ENCODE peak calls at places on chromosomes 11 and 22, in eight cellular contexts. N is thyroid gland, X is heart left ventricle, W is tibial nerve, M is A549, R is Peyer's patch, F is body of pancreas, V is upper lobe of left lung. A is an unnamed sample.

GRCh38 chr11:1669546-1670218 is 27.3 kb upstream of the KRTAP5-6 start:
- DNase-seq in R (no peak), M (no peak), N (no peak), W (no peak), X (no peak), V (no peak), F (no peak), A (no peak)

GRCh38 chr11:64268687-64269379 is 15.6 kb downstream of the BAD start:
- DNase-seq in W (peak), X (peak), M (peak), F (peak), N (peak), R (peak), V (no peak), A (peak)

GRCh38 chr11:76048763-76049162 is 157.5 kb downstream of the WNT11 start:
- DNase-seq in N (no peak), R (peak), V (no peak), W (no peak), M (peak), X (no peak), F (peak), A (no peak)

GRCh38 chr11:35321111-35321510 is 98.2 kb downstream of the SLC1A2 start:
- DNase-seq in W (no peak), M (no peak), N (no peak), V (no peak), F (no peak), R (no peak), X (no peak), A (no peak)

GRCh38 chr11:118622376-118623290 is 15.2 kb downstream of the PHLDB1 start:
- DNase-seq in W (no peak), X (peak), M (peak), V (no peak), F (no peak), R (no peak), N (peak), A (no peak)

GRCh38 chr11:117387992-117388765 is 60.5 kb downstream of the CEP164 start:
- DNase-seq in V (no peak), F (no peak), M (no peak), R (no peak), N (no peak), W (no peak), X (no peak), A (no peak)

GRCh38 chr22:44707178-44707577 is 5.2 kb downstream of the PRR5 start:
- DNase-seq in M (no peak), F (no peak), X (no peak), V (no peak), W (no peak), N (no peak), R (no peak), A (no peak)

GRCh38 chr11:72676874-72677341 is 2.7 kb upstream of the PDE2A start:
- DNase-seq in R (peak), W (peak), F (peak), V (peak), N (peak), X (peak), M (peak), A (peak)

GRCh38 chr22:36086170-36086490 is 57.5 kb upstream of the RBFOX2 start:
- DNase-seq in F (no peak), X (no peak), V (no peak), N (no peak), M (peak), R (no peak), W (no peak), A (no peak)

GRCh38 chr11:4134844-4135243 is 40.2 kb downstream of the RRM1 start:
- DNase-seq in F (no peak), N (no peak), V (no peak), M (peak), X (no peak), R (no peak), W (no peak), A (no peak)

GRCh38 chr11:26827567-26828037 is 105.7 kb upstream of the SLC5A12 start:
- DNase-seq in F (peak), R (no peak), X (no peak), N (no peak), W (no peak), V (no peak), M (no peak), A (no peak)

GRCh38 chr11:14546672-14547071 is 26.5 kb upstream of the PSMA1 start:
- DNase-seq in R (no peak), X (no peak), V (no peak), N (no peak), M (no peak), W (no peak), F (no peak), A (no peak)

GRCh38 chr11:57432017-57432590 is 5.2 kb upstream of the SLC43A3 start:
- DNase-seq in V (no peak), W (no peak), F (no peak), M (no peak), N (no peak), R (no peak), X (no peak), A (no peak)

GRCh38 chr11:75536786-75537629 is 11.3 kb upstream of the GDPD5 start:
- DNase-seq in M (peak), R (peak), X (no peak), N (no peak), W (no peak), F (no peak), V (no peak), A (no peak)

GRCh38 chr11:100932474-100933100 is 197.0 kb downstream of the PGR start:
- DNase-seq in X (no peak), W (no peak), F (no peak), N (no peak), M (peak), V (no peak), R (no peak), A (no peak)

GRCh38 chr22:44755956-44756361 is 3.6 kb downstream of the ARHGAP8 start:
- DNase-seq in X (no peak), V (no peak), N (peak), W (no peak), R (no peak), F (peak), M (no peak), A (peak)

DNA sequence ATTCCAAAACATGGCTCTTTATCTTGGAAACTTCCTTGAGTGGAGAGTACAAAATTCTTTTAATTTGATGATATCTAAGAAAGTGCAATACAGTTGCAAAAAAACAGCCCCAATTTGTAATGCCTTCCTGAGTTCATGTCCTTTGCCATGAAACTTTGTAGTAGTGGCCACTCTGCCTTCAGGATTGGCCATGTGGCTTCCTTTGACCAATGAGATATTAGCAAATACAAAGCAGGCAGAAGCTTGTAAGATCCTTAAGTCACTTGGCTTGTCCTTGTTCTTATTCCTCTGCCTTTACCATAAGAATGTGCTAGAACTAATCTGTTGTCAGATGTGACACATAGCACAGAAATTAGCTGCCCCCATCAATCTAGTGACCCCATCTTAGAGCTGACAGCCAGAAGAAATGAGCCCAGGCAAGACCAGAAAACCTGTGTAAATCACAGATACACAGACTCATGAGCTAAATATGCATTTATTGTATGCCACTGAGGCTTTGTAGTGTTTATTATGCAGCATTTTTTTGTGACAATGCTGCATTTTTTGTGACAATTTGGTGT is 29.8 kb upstream of the BLID start:
- DNase-seq in R (no peak), F (no peak), W (no peak), M (no peak), N (no peak), V (no peak), X (no peak), A (no peak)
- TF ChIP-seq POLR2A in R (no peak), F (no peak), W (no peak), M (no peak), N (no peak), V (no peak), X (no peak), A (no peak)

DNA sequence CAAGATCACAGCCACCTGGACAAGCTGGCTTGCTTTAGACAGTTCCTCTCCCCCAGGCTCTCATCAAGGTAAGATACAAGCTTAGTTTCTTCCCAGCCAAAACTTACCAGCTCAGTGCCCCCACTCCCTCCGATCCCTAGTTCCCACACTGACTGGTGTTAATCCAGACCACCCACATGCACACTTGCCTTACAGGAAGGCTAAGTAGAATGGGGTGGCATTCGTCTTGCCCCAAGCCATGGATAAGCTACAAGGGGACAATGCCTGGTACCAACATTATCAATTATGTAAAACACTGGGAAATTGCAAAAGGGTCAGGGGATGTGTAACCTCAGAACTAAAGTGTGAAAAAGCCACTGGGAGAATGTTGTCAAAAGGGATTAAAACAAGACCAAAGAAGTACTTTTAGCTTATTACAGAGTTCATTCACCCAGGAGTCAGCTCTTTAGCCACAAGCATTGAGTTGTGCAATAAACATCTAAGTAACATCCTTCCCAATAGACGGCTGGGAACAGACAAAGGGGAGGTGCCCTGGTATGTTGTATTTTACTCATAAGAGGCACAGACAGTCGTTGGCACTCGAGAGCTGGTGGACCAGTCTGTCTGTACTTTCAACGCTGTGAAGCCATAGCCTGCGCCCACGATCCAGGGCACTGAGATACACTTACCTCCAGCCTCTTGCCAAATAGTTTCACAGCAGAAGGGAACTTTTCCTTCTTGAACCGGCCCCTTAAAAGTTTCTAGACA is 1.1 kb downstream of the DHCR7 start:
- DNase-seq in F (no peak), M (peak), W (no peak), X (no peak), V (no peak), N (peak), R (no peak), A (peak)
- H3K27ac ChIP-seq in F (no peak), M (peak), W (peak), X (peak), V (peak), N (peak), R (peak), A (peak)

GRCh38 chr11:46295312-46295995 is 18.0 kb downstream of the CREB3L1 start:
- DNase-seq in R (peak), V (peak), M (no peak), N (peak), X (peak), F (peak), W (peak), A (peak)
- TF ChIP-seq POLR2A in R (no peak), V (no peak), M (peak), N (no peak), X (peak), F (no peak), W (no peak), A (no peak)

GRCh38 chr11:102420547-102420946 is 32.0 kb downstream of the TMEM123 start:
- DNase-seq in R (no peak), M (no peak), W (no peak), F (no peak), N (no peak), X (no peak), V (peak), A (no peak)
- H3K27ac ChIP-seq in R (no peak), M (no peak), W (no peak), F (no peak), N (no peak), X (no peak), V (no peak), A (no peak)

GRCh38 chr22:26708256-26709009 is 51.0 kb downstream of the MIAT start:
- DNase-seq in W (no peak), F (no peak), X (no peak), V (no peak), N (no peak), R (no peak), M (no peak), A (no peak)
- TF ChIP-seq POLR2A in W (no peak), F (no peak), X (no peak), V (no peak), N (no peak), R (no peak), M (no peak), A (no peak)

GRCh38 chr11:12150831-12151382 is 40.5 kb downstream of the MICAL2 start:
- DNase-seq in V (no peak), M (no peak), W (no peak), X (no peak), F (no peak), R (no peak), N (no peak), A (peak)
- H3K27ac ChIP-seq in V (no peak), M (no peak), W (no peak), X (no peak), F (no peak), R (peak), N (no peak), A (no peak)

GRCh38 chr11:126268361-126268707 is 361 bp downstream of the SRPRA start:
- DNase-seq in V (no peak), M (no peak), W (no peak), X (no peak), R (no peak), N (no peak), F (no peak), A (no peak)

GRCh38 chr11:126265801-126266200 is 2.9 kb downstream of the SRPRA start:
- DNase-seq in R (no peak), X (no peak), N (no peak), V (no peak), M (peak), F (no peak), W (no peak), A (no peak)

GRCh38 chr11:126263489-126263888 is 5.2 kb downstream of the SRPRA start:
- DNase-seq in N (no peak), R (no peak), X (no peak), V (no peak), F (no peak), W (no peak), M (no peak), A (no peak)

GRCh38 chr11:126267650-126268049 is 1.0 kb downstream of the SRPRA start:
- DNase-seq in F (peak), M (no peak), N (peak), X (no peak), R (no peak), V (no peak), W (no peak), A (no peak)

DNA sequence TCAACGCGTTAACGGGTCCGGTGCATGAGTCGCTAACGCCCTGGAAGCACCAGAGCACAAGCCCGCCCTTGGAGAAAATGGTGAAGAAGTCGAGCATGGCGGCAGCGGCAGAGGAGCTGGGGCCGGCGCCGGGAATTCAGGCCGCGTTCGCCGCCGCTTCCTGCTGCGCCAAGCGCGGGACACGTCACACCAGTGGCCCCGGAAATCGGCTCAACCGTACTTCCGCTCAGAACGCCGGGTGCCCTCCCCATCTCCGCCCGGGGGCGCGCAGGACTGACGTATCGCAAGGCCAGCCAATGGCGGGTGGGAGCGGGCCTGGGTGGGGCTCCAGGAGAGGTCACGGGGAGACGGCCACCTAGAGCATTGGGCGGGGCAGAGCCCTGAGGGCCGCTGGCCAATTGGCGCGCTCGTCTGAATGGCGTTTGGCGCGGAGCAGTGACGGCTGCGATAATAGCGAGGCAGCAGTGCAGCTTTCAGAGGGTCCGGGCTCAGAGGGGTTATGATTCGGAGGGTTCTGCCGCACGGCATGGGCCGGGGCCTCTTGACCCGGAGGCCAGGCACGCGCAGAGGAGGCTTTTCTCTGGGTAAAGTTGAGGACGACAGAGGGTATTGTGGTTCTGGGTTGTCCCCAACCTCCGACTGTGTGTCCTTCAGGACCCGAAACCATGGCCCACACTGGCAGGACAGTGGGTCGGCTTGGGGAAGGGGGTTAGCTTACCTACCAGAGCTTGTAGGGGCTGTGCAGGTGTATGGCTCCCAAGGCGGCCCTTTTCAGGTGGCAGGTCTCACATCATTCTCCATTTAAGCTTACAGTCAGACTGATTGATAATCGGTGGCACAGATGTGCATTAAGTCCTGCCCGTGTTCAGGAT is at the start of the genes FOXRED1 and SRPRA:
- DNase-seq in F (peak), X (peak), W (peak), R (peak), M (peak), N (peak), V (peak), A (peak)
- TF ChIP-seq POLR2A in F (peak), X (peak), W (peak), R (peak), M (peak), N (peak), V (peak), A (peak)

DNA sequence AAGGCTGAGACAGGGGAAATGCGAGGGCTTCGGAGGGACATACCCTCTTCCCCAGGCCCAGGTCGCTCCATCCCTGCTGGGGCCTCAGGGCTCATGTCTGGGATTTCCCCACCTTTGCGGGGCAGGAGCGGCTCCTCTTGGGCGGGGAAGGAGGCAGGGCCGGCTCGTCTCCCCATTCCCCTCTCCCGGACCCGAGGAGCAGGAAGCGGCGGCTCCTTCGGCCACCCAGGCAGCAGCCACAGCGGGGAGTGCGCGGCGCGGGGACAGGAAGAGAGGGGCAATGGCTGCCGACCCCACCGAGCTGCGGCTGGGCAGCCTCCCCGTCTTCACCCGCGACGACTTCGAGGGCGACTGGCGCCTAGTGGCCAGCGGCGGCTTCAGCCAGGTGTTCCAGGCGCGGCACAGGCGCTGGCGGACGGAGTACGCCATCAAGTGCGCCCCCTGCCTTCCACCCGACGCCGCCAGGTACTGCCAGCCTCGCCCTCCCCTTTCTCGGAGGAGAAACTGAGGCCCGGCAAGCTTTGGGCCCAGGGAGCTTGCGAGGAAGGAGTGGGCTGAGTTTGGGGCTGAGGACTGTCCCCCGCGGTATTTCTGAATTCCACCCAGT is at the start of gene ANKK1:
- DNase-seq in M (no peak), V (peak), W (no peak), X (no peak), R (no peak), N (peak), F (peak), A (peak)
- H3K27ac ChIP-seq in M (no peak), V (no peak), W (no peak), X (no peak), R (no peak), N (no peak), F (no peak), A (no peak)

A was measured in transverse colon.